ENCODE peak calls at places on chromosomes 4 and X, in six cellular contexts. One of them, this sample, is unnamed.

GRCh38 chr4:59091376-59092142 is 1981.4 kb upstream of the IGFBP7 start:
- DNase-seq in GM12865: no peak
- DNase-seq in T47D: no peak
- DNase-seq in AG04449: no peak
- DNase-seq in GM06990: no peak
- DNase-seq in cardiac fibroblast: no peak
- DNase-seq in this sample: no peak

GRCh38 chr4:94457692-94458106 is 6.0 kb downstream of the PDLIM5 start:
- DNase-seq in GM12865: no peak
- DNase-seq in T47D: no peak
- DNase-seq in cardiac fibroblast: no peak
- DNase-seq in GM06990: no peak
- DNase-seq in AG04449: no peak
- DNase-seq in this sample: no peak

GRCh38 chrX:99653352-99653751 is 756.7 kb downstream of the PCDH19 start:
- DNase-seq in GM06990: no peak
- DNase-seq in T47D: no peak
- DNase-seq in AG04449: no peak
- DNase-seq in GM12865: no peak
- DNase-seq in cardiac fibroblast: no peak
- DNase-seq in this sample: no peak

GRCh38 chr4:25575581-25575980 is 80.1 kb upstream of the SLC34A2 start:
- DNase-seq in GM06990: no peak
- DNase-seq in cardiac fibroblast: no peak
- DNase-seq in T47D: no peak
- DNase-seq in GM12865: no peak
- DNase-seq in AG04449: no peak
- DNase-seq in this sample: no peak

GRCh38 chr4:8580321-8581093 is at the start of gene GPR78:
- DNase-seq in AG04449: no peak
- DNase-seq in cardiac fibroblast: peak
- DNase-seq in T47D: peak
- DNase-seq in GM06990: peak
- DNase-seq in GM12865: no peak
- DNase-seq in this sample: no peak

GRCh38 chr4:158930573-158930972 is 161.7 kb downstream of the FNIP2 start:
- DNase-seq in cardiac fibroblast: no peak
- DNase-seq in T47D: no peak
- DNase-seq in GM12865: no peak
- DNase-seq in AG04449: no peak
- DNase-seq in GM06990: no peak
- DNase-seq in this sample: no peak

GRCh38 chr4:107312366-107312765 is 276.3 kb upstream of the DKK2 start:
- DNase-seq in T47D: no peak
- DNase-seq in AG04449: peak
- DNase-seq in GM06990: no peak
- DNase-seq in cardiac fibroblast: no peak
- DNase-seq in GM12865: no peak
- DNase-seq in this sample: no peak

GRCh38 chr4:106978046-106978774 is 57.9 kb downstream of the DKK2 start:
- DNase-seq in GM12865: peak
- DNase-seq in GM06990: no peak
- DNase-seq in cardiac fibroblast: no peak
- DNase-seq in T47D: no peak
- DNase-seq in AG04449: no peak
- DNase-seq in this sample: no peak

GRCh38 chr4:14022428-14022827 is 394.9 kb upstream of the BOD1L1 start:
- DNase-seq in AG04449: no peak
- DNase-seq in GM06990: no peak
- DNase-seq in GM12865: no peak
- DNase-seq in cardiac fibroblast: peak
- DNase-seq in T47D: no peak
- DNase-seq in this sample: no peak

GRCh38 chr4:177802149-177802548 is 359.9 kb upstream of the AGA start:
- DNase-seq in T47D: no peak
- DNase-seq in AG04449: no peak
- DNase-seq in cardiac fibroblast: no peak
- DNase-seq in GM06990: no peak
- DNase-seq in GM12865: no peak
- DNase-seq in this sample: no peak

GRCh38 chr4:137861682-137862081 is 329.4 kb upstream of the PCDH18 start:
- DNase-seq in T47D: no peak
- DNase-seq in GM12865: no peak
- DNase-seq in GM06990: no peak
- DNase-seq in AG04449: no peak
- DNase-seq in cardiac fibroblast: peak
- DNase-seq in this sample: no peak

GRCh38 chr4:142696334-142697122 is 149.6 kb downstream of the INPP4B start:
- DNase-seq in AG04449: no peak
- DNase-seq in cardiac fibroblast: no peak
- DNase-seq in GM06990: no peak
- DNase-seq in T47D: no peak
- DNase-seq in GM12865: no peak
- DNase-seq in this sample: no peak

GRCh38 chrX:38882894-38883620 is 81.8 kb downstream of the MID1IP1 start:
- DNase-seq in GM06990: no peak
- DNase-seq in T47D: no peak
- DNase-seq in GM12865: no peak
- DNase-seq in AG04449: no peak
- DNase-seq in cardiac fibroblast: peak
- DNase-seq in this sample: peak

GRCh38 chr4:138242076-138242829 is at the start of gene SLC7A11:
- DNase-seq in GM06990: peak
- DNase-seq in GM12865: peak
- DNase-seq in AG04449: peak
- DNase-seq in T47D: peak
- DNase-seq in cardiac fibroblast: peak
- DNase-seq in this sample: peak

GRCh38 chrX:13834316-13834715 is 17.4 kb upstream of the GPM6B start:
- DNase-seq in T47D: no peak
- DNase-seq in cardiac fibroblast: no peak
- DNase-seq in AG04449: no peak
- DNase-seq in GM06990: no peak
- DNase-seq in GM12865: no peak
- DNase-seq in this sample: no peak

GRCh38 chr4:127708985-127709384 is 21.2 kb upstream of the SLC25A31 start:
- DNase-seq in T47D: peak
- DNase-seq in GM12865: no peak
- DNase-seq in AG04449: no peak
- DNase-seq in GM06990: no peak
- DNase-seq in cardiac fibroblast: peak
- DNase-seq in this sample: peak

This sample was measured in BJ.